ENCODE peak calls at places on chromosomes 1 and 21, in four cellular contexts. H is pancreas, W is dorsolateral prefrontal cortex, M is iPS DF 6.9. N is an unnamed sample.

GRCh38 chr1:230215529-230215928 is 148.5 kb downstream of the GALNT2 start:
- DNase-seq in W (no peak), M (no peak), H (no peak), N (no peak)

GRCh38 chr1:230790026-230790425 is 42.8 kb downstream of the CAPN9 start:
- DNase-seq in H (no peak), W (no peak), M (no peak), N (no peak)

GRCh38 chr1:2108213-2108876 is 58.1 kb downstream of the PRKCZ start:
- DNase-seq in W (no peak), M (peak), H (no peak), N (no peak)

GRCh38 chr1:165678509-165678908 is 19.9 kb downstream of the ALDH9A1 start:
- DNase-seq in M (no peak), H (no peak), W (no peak), N (no peak)

GRCh38 chr1:223711173-223711572 is 1.2 kb upstream of the CAPN2 start:
- DNase-seq in W (no peak), H (no peak), M (no peak), N (no peak)

GRCh38 chr1:93578911-93579825 is 102.5 kb downstream of the BCAR3 start:
- DNase-seq in M (no peak), W (no peak), H (no peak), N (no peak)

GRCh38 chr1:17890056-17890814 is 135.1 kb downstream of the ACTL8 start:
- DNase-seq in W (peak), M (no peak), H (no peak), N (no peak)

GRCh38 chr1:26704629-26705028 is 8.8 kb downstream of the ARID1A start:
- DNase-seq in H (no peak), W (no peak), M (no peak), N (no peak)

GRCh38 chr1:28933277-28933676 is 18.9 kb downstream of the EPB41 start:
- DNase-seq in H (no peak), M (no peak), W (no peak), N (no peak)

GRCh38 chr1:73800376-73800775 is 397.6 kb downstream of the LRRIQ3 start:
- DNase-seq in W (no peak), M (no peak), H (no peak), N (peak)

GRCh38 chr1:43309626-43310025 is 8.8 kb downstream of the TIE1 start:
- DNase-seq in W (no peak), H (no peak), M (no peak), N (no peak)

GRCh38 chr1:178723541-178723940 is 1.5 kb upstream of the RALGPS2 start:
- DNase-seq in H (no peak), W (no peak), M (no peak), N (no peak)

GRCh38 chr1:227903614-227904501 is 43.9 kb downstream of the WNT9A start:
- DNase-seq in W (no peak), H (peak), M (no peak), N (no peak)

GRCh38 chr1:21861602-21862429 is 49.8 kb downstream of the LDLRAD2 start:
- DNase-seq in M (no peak), W (no peak), H (no peak), N (no peak)

GRCh38 chr1:212607206-212607923 is 1.2 kb upstream of the ATF3 start:
- DNase-seq in M (no peak), W (peak), H (peak), N (no peak)

GRCh38 chr1:115838805-115839705 is 1.9 kb downstream of the NHLH2 start:
- DNase-seq in M (no peak), W (peak), H (peak), N (no peak)

GRCh38 chr1:218529691-218530310 is 184.7 kb downstream of the TGFB2 start:
- DNase-seq in H (no peak), W (no peak), M (no peak), N (no peak)

GRCh38 chr1:81802601-81803422 is 2.1 kb downstream of the ADGRL2 start:
- DNase-seq in H (peak), W (peak), M (no peak), N (no peak)

GRCh38 chr1:20850021-20850420 is 62.9 kb upstream of the HP1BP3 start:
- DNase-seq in W (no peak), M (no peak), H (no peak), N (no peak)

GRCh38 chr21:32813265-32813903 is 41.8 kb upstream of the PAXBP1 start:
- DNase-seq in M (no peak), H (peak), W (no peak), N (no peak)

GRCh38 chr1:208455821-208456220 is 211.6 kb upstream of the PLXNA2 start:
- DNase-seq in M (no peak), W (no peak), H (no peak), N (no peak)

GRCh38 chr1:207393610-207394009 is 60.5 kb upstream of the CR2 start:
- DNase-seq in H (peak), W (no peak), M (no peak), N (peak)

GRCh38 chr1:80892452-80892995 is 908.2 kb upstream of the ADGRL2 start:
- DNase-seq in H (no peak), M (no peak), W (no peak), N (no peak)

GRCh38 chr1:25715888-25716287 is 84.1 kb upstream of the SELENON start:
- DNase-seq in H (no peak), W (no peak), M (no peak), N (no peak)

GRCh38 chr1:206490643-206491421 is 16.5 kb upstream of the RASSF5 start:
- DNase-seq in M (no peak), W (no peak), H (no peak), N (no peak)

GRCh38 chr1:99266731-99267130 is 2.4 kb downstream of the PLPPR4 start:
- DNase-seq in H (no peak), M (no peak), W (no peak), N (peak)

GRCh38 chr1:154501423-154502065 is 475 bp upstream of the TDRD10 start:
- DNase-seq in W (no peak), M (no peak), H (peak), N (no peak)

GRCh38 chr1:156114919-156115513 is 505 bp downstream of the LMNA start:
- DNase-seq in W (no peak), M (no peak), H (no peak), N (no peak)

GRCh38 chr21:44902268-44903053 is 18.2 kb downstream of the ITGB2 start:
- DNase-seq in M (no peak), H (no peak), W (no peak), N (no peak)

GRCh38 chr1:59759156-59759925 is 55.4 kb upstream of the HOOK1 start:
- DNase-seq in W (peak), H (peak), M (peak), N (no peak)

GRCh38 chr1:24890861-24891260 is 39.2 kb downstream of the RUNX3 start:
- DNase-seq in W (no peak), H (no peak), M (no peak), N (no peak)

GRCh38 chr21:29145354-29145782 is 14.9 kb downstream of the MAP3K7CL start:
- DNase-seq in H (no peak), M (no peak), W (peak), N (peak)

GRCh38 chr1:69055223-69055622 is 512.5 kb upstream of the LRRC7 start:
- DNase-seq in M (no peak), W (no peak), H (no peak), N (no peak)

GRCh38 chr1:43572551-43572950 is 41.9 kb downstream of the PTPRF start:
- DNase-seq in M (no peak), W (no peak), H (no peak), N (no peak)

GRCh38 chr1:182185822-182186756 is 124.6 kb upstream of the ZNF648 start:
- DNase-seq in W (no peak), M (no peak), H (no peak), N (peak)

GRCh38 chr21:46355161-46356004 is 31.4 kb downstream of the PCNT start:
- DNase-seq in M (no peak), H (no peak), W (no peak), N (no peak)

GRCh38 chr1:167564592-167564991 is 11.0 kb upstream of the CREG1 start:
- DNase-seq in M (no peak), H (no peak), W (no peak), N (no peak)

GRCh38 chr1:91851130-91852010 is 34.6 kb downstream of the TGFBR3 start:
- DNase-seq in M (no peak), W (peak), H (peak), N (no peak)
- H3K4me3 ChIP-seq in M (no peak), W (peak), H (no peak), N (no peak)

DNA sequence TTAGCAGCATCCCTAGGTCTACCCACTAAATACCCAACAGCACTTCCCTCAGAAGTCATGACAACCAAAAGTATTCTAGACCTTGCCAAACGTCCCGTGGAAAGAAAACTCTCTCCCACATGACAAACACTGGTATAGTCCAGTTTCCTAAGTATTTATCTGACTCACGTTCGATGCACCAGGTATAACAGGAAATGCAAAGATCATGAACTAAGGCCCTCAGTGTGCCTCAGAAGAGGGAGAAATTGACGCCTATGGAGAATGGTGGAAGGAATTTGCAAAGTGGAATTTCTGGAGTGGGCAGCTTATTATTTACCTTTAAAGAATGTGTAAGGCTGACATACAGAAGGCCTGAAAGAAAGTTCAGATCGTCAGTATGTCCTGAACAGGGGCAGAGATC is 523.6 kb upstream of the DAB1 start:
- DNase-seq in M (no peak), W (no peak), H (no peak), N (no peak)
- H3K4me3 ChIP-seq in M (no peak), W (no peak), H (no peak), N (no peak)

GRCh38 chr1:46369542-46370213 is 24.4 kb upstream of the FAAH start:
- DNase-seq in H (no peak), M (no peak), W (no peak), N (no peak)
- H3K4me3 ChIP-seq in H (no peak), M (no peak), W (no peak), N (no peak)

GRCh38 chr1:1060281-1061000 is 13.7 kb downstream of the RNF223 start:
- DNase-seq in W (no peak), H (no peak), M (no peak), N (no peak)

GRCh38 chr1:1062364-1063163 is 11.5 kb downstream of the RNF223 start:
- DNase-seq in W (no peak), M (no peak), H (no peak), N (no peak)

GRCh38 chr1:1059494-1060280 is 14.4 kb downstream of the RNF223 start:
- DNase-seq in M (no peak), H (peak), W (peak), N (no peak)

GRCh38 chr1:1063261-1063944 is 10.7 kb downstream of the RNF223 start:
- DNase-seq in H (no peak), M (no peak), W (no peak), N (no peak)

DNA sequence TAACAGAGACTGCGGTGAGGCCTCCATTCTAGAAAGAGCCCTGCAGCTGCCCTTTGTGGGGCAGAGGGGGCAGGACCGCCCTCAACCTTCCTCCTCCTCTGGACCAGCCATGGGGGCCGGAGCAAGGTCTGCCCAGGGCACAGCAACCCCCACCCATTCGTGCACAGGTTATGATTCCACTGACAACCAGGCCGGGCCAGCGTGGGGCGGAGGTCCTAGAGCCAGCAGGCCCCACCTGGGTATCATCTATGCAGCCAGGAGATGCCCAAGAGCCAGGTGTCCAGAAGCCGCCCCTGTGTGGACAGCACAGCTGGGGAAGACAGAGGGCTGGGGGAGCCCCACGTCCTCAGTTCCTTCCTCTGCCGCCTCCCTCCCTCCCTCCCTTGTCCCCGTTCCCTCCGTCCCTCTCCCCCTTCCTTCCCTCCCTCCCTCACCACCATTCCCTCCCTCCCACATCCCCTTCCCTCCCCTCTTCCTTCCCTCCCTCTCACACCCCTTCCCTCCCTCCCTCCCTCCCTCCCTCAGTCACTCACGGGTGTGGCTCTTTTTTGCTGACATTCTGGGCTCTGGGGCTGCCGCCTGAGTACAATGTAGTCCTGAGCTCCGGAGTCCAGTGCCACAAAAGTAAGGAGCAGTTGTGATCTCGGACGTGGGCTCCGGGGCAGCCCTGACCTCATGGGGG is 12.3 kb downstream of the RNF223 start:
- DNase-seq in M (no peak), W (no peak), H (no peak), N (no peak)
- H3K4me3 ChIP-seq in M (no peak), W (no peak), H (no peak), N (no peak)

DNA sequence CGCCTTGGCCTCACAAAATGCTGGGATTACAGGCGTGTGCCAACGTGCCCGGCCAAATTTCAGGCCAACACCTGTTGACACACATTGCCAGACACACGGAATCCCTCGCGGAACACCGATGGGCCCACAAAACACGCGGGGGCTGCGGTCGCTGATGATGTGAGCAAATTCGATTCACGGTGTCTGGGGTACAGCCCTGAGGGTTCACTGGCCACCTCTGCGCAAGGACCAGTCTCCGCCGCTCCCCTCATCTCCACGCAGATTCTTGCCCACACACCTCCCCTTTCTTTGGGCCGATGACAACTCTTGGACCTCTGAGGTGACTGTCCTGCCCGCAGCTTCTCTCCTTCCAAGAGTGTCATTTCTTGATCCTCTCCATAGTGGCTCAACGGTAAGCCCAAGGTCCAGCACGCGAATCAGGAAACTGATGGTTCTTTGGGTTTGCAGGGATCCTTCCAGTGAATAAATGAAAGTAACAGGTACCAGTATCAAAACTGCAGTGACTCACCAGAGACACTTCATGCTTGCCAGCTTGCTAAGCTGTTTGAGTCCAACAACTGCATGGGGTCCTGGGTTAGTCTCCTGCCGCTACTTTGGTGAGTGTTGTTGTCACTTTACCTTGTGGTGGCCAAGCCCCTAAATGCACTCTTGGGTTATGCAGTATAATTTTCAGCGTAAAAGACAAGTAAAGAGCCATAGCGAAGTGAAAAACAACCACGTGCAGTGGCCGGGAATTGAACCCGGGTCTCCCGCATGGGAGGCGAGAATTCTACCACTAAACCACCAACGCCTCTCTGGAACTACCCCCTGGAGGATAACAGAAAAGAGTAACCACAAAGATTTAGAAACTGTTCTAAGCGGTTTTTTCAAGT is 11.0 kb upstream of the RNU1-3 start:
- DNase-seq in W (no peak), H (peak), M (peak), N (no peak)
- H3K4me3 ChIP-seq in W (no peak), H (no peak), M (no peak), N (no peak)

GRCh38 chr1:181166377-181167196 is 78.1 kb downstream of the IER5 start:
- DNase-seq in H (peak), M (no peak), W (peak), N (no peak)
- H3K4me3 ChIP-seq in H (no peak), M (no peak), W (no peak), N (no peak)

N was measured in BJ.